ENCODE peak calls at places on chromosomes 6 and 20, in four cellular contexts. D, H, L and T are unnamed samples.

GRCh38 chr6:90000864-90001731 is 106.8 kb downstream of the GJA10 start:
- DNase-seq in D (no peak), H (no peak), L (no peak), T (no peak)

GRCh38 chr6:90284236-90284744 is 12.4 kb downstream of the BACH2 start:
- DNase-seq in D (no peak), H (peak; percentile 75), L (no peak), T (no peak)

GRCh38 chr6:142784344-142784743 is 160.6 kb downstream of the HIVEP2 start:
- DNase-seq in D (no peak), H (no peak), L (no peak), T (no peak)

GRCh38 chr20:34516038-34516873 is at the start of gene DYNLRB1:
- DNase-seq in D (peak; percentile 100), H (peak; percentile 99), L (peak; percentile 98), T (peak; percentile 97)

GRCh38 chr6:54070025-54070424 is 41.2 kb upstream of the MLIP start:
- DNase-seq in D (no peak), H (no peak), L (no peak), T (no peak)

GRCh38 chr6:16647422-16647821 is 113.8 kb downstream of the ATXN1 start:
- DNase-seq in D (no peak), H (no peak), L (no peak), T (no peak)

GRCh38 chr20:39266989-39267388 is 304.8 kb downstream of the DHX35 start:
- DNase-seq in D (no peak), H (no peak), L (no peak), T (no peak)

GRCh38 chr6:106081715-106082114 is 4.4 kb upstream of the PRDM1 start:
- DNase-seq in D (no peak), H (no peak), L (no peak), T (no peak)

GRCh38 chr6:75906871-75907270 is 157.8 kb downstream of the MYO6 start:
- DNase-seq in D (no peak), H (no peak), L (no peak), T (no peak)

GRCh38 chr6:38524436-38525145 is 115.1 kb downstream of the BTBD9 start:
- DNase-seq in D (no peak), H (no peak), L (no peak), T (no peak)

GRCh38 chr20:50475879-50476292 is 34.3 kb upstream of the PTPN1 start:
- DNase-seq in D (no peak), H (no peak), L (no peak), T (no peak)